ENCODE peak calls at places on chromosomes 12 and 14, in seven cellular contexts. R, H, X, D, G, O and F are unnamed samples.

GRCh38 chr14:93012516-93013367 is 89.8 kb downstream of the CHGA start:
- DNase-seq in R (no peak), H (no peak), X (no peak), D (no peak), G (no peak), O (no peak), F (no peak)

GRCh38 chr14:100278702-100279101 is 27.5 kb downstream of the SLC25A29 start:
- DNase-seq in R (no peak), H (peak; percentile 71), X (no peak), D (no peak), G (no peak), O (peak; percentile 39), F (no peak)

GRCh38 chr12:40225984-40226602 is 1.3 kb downstream of the LRRK2 start:
- DNase-seq in R (no peak), H (no peak), X (no peak), D (no peak), G (no peak), O (peak; percentile 74), F (no peak)

GRCh38 chr14:50792058-50792477 is 38.9 kb downstream of the NIN start:
- DNase-seq in R (no peak), H (no peak), X (no peak), D (no peak), G (no peak), O (no peak), F (no peak)

GRCh38 chr14:59305836-59306555 is 117.5 kb downstream of the DAAM1 start:
- DNase-seq in R (no peak), H (no peak), X (no peak), D (no peak), G (no peak), O (no peak), F (no peak)

GRCh38 chr14:77113644-77114043 is 15.6 kb downstream of the CIPC start:
- DNase-seq in R (no peak), H (no peak), X (no peak), D (no peak), G (no peak), O (no peak), F (no peak)

GRCh38 chr14:59511916-59512530 is 27.7 kb downstream of the JKAMP start:
- DNase-seq in R (peak; percentile 17), H (peak; percentile 21), X (peak; percentile 23), D (peak; percentile 34), G (no peak), O (peak; percentile 16), F (peak; percentile 20)

GRCh38 chr12:78555802-78556201 is 308.8 kb upstream of the SYT1 start:
- DNase-seq in R (no peak), H (no peak), X (no peak), D (no peak), G (no peak), O (no peak), F (no peak)

GRCh38 chr14:44316647-44317432 is 190.2 kb downstream of the FSCB start:
- DNase-seq in R (no peak), H (peak; percentile 85), X (no peak), D (peak; percentile 34), G (peak; percentile 31), O (no peak), F (peak; percentile 6)

GRCh38 chr14:54475187-54475881 is 13.4 kb downstream of the GMFB start:
- DNase-seq in R (no peak), H (no peak), X (no peak), D (no peak), G (no peak), O (no peak), F (no peak)

GRCh38 chr14:73471582-73472181 is 13.3 kb upstream of the NUMB start:
- DNase-seq in R (no peak), H (no peak), X (no peak), D (no peak), G (no peak), O (no peak), F (no peak)

GRCh38 chr14:97713023-97713422 is 915.8 kb downstream of the VRK1 start:
- DNase-seq in R (no peak), H (peak; percentile 1), X (no peak), D (no peak), G (no peak), O (no peak), F (no peak)

GRCh38 chr12:109961612-109962011 is 34.6 kb downstream of the GIT2 start:
- DNase-seq in R (no peak), H (no peak), X (no peak), D (no peak), G (no peak), O (no peak), F (no peak)

GRCh38 chr12:108666326-108666995 is 32.8 kb upstream of the SELPLG start:
- DNase-seq in R (no peak), H (peak; percentile 38), X (no peak), D (no peak), G (peak; percentile 46), O (no peak), F (no peak)

GRCh38 chr14:74904623-74905503 is 18.2 kb downstream of the RPS6KL1 start:
- DNase-seq in R (no peak), H (peak; percentile 16), X (no peak), D (no peak), G (no peak), O (no peak), F (no peak)

GRCh38 chr14:71103662-71104484 is 196.6 kb downstream of the PCNX1 start:
- DNase-seq in R (peak; percentile 81), H (peak; percentile 77), X (no peak), D (no peak), G (no peak), O (peak; percentile 65), F (no peak)

GRCh38 chr14:61491224-61491623 is 169.8 kb downstream of the PRKCH start:
- DNase-seq in R (no peak), H (no peak), X (no peak), D (no peak), G (no peak), O (no peak), F (no peak)

GRCh38 chr14:104794641-104795467 is 694 bp downstream of the AKT1 start:
- DNase-seq in R (no peak), H (peak; percentile 63), X (peak; percentile 59), D (peak; percentile 40), G (no peak), O (peak; percentile 59), F (peak; percentile 44)

GRCh38 chr12:4172999-4173398 is 100.6 kb upstream of the CCND2 start:
- DNase-seq in R (no peak), H (peak; percentile 37), X (no peak), D (no peak), G (peak; percentile 68), O (no peak), F (no peak)

GRCh38 chr12:90987520-90987919 is 17.3 kb downstream of the EPYC start:
- DNase-seq in R (no peak), H (peak; percentile 19), X (no peak), D (no peak), G (no peak), O (no peak), F (no peak)

GRCh38 chr12:3658327-3659163 is 94.4 kb downstream of the CRACR2A start:
- DNase-seq in R (peak; percentile 5), H (peak; percentile 51), X (peak; percentile 42), D (peak; percentile 50), G (no peak), O (peak; percentile 37), F (peak; percentile 14)

GRCh38 chr14:72638021-72638420 is 255.9 kb downstream of the DPF3 start:
- DNase-seq in R (no peak), H (peak; percentile 96), X (no peak), D (no peak), G (peak; percentile 31), O (no peak), F (no peak)

GRCh38 chr12:59652098-59652497 is 56.3 kb downstream of the SLC16A7 start:
- DNase-seq in R (no peak), H (no peak), X (no peak), D (no peak), G (no peak), O (no peak), F (no peak)